ENCODE peak calls at places on chromosomes 5 and 9, in ten cellular contexts. J is fibroblast of the aortic adventitia; X is AG10803; O is HS-5; M is bronchial epithelial cell; C is stimulated activated CD4-positive, alpha-beta T cell treated with anti-CD3 and anti-CD28 coated beads, Interleukin-2, amount 100 ng/mL, for 4 hours; Y is endothelial cell of umbilical vein; R is activated CD4-positive, alpha-beta T cell treated with anti-CD3 and anti-CD28 coated beads for 48 hours; U is astrocyte of the cerebellum; W is NCI-H1105 treated with DMSO at 0.1 percent for 48 hours. G is an unnamed sample.

GRCh38 chr5:57316798-57317327 is 143.0 kb downstream of the GPBP1 start:
- DNase-seq in J (peak; percentile 97), U (peak; percentile 97), X (peak; percentile 78), O (peak; percentile 53), Y (peak; percentile 71), R (no peak), C (no peak), M (peak; percentile 85), W (no peak), G (no peak)

GRCh38 chr5:148482697-148483462 is 99.1 kb downstream of the FBXO38 start:
- DNase-seq in J (peak; percentile 59), W (no peak), Y (peak; percentile 59), M (peak; percentile 7), U (no peak), C (peak; percentile 31), O (no peak), R (peak; percentile 78), X (peak; percentile 40), G (peak; percentile 61)

GRCh38 chr9:30348904-30349303 is 2035.5 kb upstream of the ACO1 start:
- DNase-seq in R (no peak), J (no peak), M (no peak), C (no peak), U (no peak), Y (no peak), O (no peak), W (no peak), X (no peak), G (no peak)

GRCh38 chr9:99019523-99020331 is 76.0 kb downstream of the COL15A1 start:
- DNase-seq in J (peak; percentile 96), Y (peak; percentile 51), M (peak; percentile 96), C (no peak), X (peak; percentile 98), W (no peak), U (peak; percentile 94), O (peak; percentile 95), R (no peak), G (no peak)

GRCh38 chr9:134963546-134963945 is 45.8 kb upstream of the FCN1 start:
- DNase-seq in C (no peak), Y (no peak), R (no peak), X (no peak), J (no peak), U (no peak), W (no peak), M (no peak), O (no peak), G (no peak)

GRCh38 chr5:79702606-79703380 is 13.2 kb downstream of the CMYA5 start:
- DNase-seq in C (no peak), O (peak; percentile 15), Y (peak; percentile 7), J (peak; percentile 25), R (peak; percentile 49), W (no peak), U (no peak), M (no peak), X (peak; percentile 68), G (peak; percentile 17)

GRCh38 chr5:42751044-42751443 is 5.6 kb upstream of the CCDC152 start:
- DNase-seq in W (no peak), J (no peak), C (no peak), R (no peak), U (no peak), O (no peak), Y (no peak), M (no peak), X (no peak), G (no peak)

GRCh38 chr9:1619915-1620705 is 395.0 kb upstream of the SMARCA2 start:
- DNase-seq in O (peak; percentile 15), J (no peak), W (peak; percentile 34), C (no peak), M (peak; percentile 69), Y (no peak), X (peak; percentile 11), R (no peak), U (no peak), G (no peak)

GRCh38 chr5:176792584-176793342 is 17.6 kb upstream of the UNC5A start:
- DNase-seq in O (no peak), W (peak; percentile 56), Y (no peak), C (no peak), J (no peak), R (no peak), X (no peak), M (no peak), U (no peak), G (no peak)

GRCh38 chr5:163478126-163478981 is 17.9 kb downstream of the HMMR start:
- DNase-seq in R (no peak), O (peak; percentile 38), J (peak; percentile 51), Y (peak; percentile 60), C (no peak), X (peak; percentile 28), U (no peak), M (peak; percentile 72), W (no peak), G (no peak)

GRCh38 chr5:113140837-113141661 is 164.5 kb downstream of the DCP2 start:
- DNase-seq in M (peak; percentile 82), O (peak; percentile 78), X (peak; percentile 89), U (peak; percentile 60), Y (no peak), J (peak; percentile 95), W (no peak), R (no peak), C (no peak), G (no peak)

GRCh38 chr5:57221049-57221568 is 47.2 kb downstream of the GPBP1 start:
- DNase-seq in M (peak; percentile 68), J (peak; percentile 82), U (peak; percentile 47), W (peak; percentile 34), O (peak; percentile 43), X (peak; percentile 57), C (no peak), R (no peak), Y (peak; percentile 83), G (no peak)

GRCh38 chr5:124650960-124651662 is 95.3 kb downstream of the ZNF608 start:
- DNase-seq in O (no peak), M (no peak), J (peak; percentile 77), W (no peak), X (peak; percentile 85), R (no peak), C (no peak), U (no peak), Y (peak; percentile 98), G (no peak)

GRCh38 chr5:103525366-103525765 is 37.2 kb downstream of the NUDT12 start:
- DNase-seq in X (no peak), R (no peak), Y (no peak), O (no peak), C (no peak), W (no peak), U (no peak), M (no peak), J (peak; percentile 39), G (no peak)

GRCh38 chr5:1662559-1663043 is 137.0 kb downstream of the MRPL36 start:
- DNase-seq in M (no peak), W (no peak), C (no peak), J (no peak), O (no peak), X (no peak), U (no peak), Y (no peak), R (no peak), G (no peak)

GRCh38 chr5:59487838-59488729 is 405.4 kb downstream of the PDE4D start:
- DNase-seq in J (no peak), R (no peak), X (no peak), U (no peak), M (no peak), O (no peak), W (no peak), C (no peak), Y (no peak), G (no peak)

GRCh38 chr9:91733006-91733624 is 216.9 kb downstream of the ROR2 start:
- DNase-seq in U (no peak), O (no peak), J (no peak), Y (no peak), M (no peak), X (no peak), R (no peak), C (no peak), W (no peak), G (no peak)

GRCh38 chr5:151093476-151093889 is 12.6 kb upstream of the TNIP1 start:
- DNase-seq in X (peak; percentile 98), C (no peak), R (no peak), U (peak; percentile 61), M (peak; percentile 96), O (peak; percentile 97), W (no peak), J (peak; percentile 97), Y (no peak), G (no peak)

GRCh38 chr9:120970249-120970648 is 43.7 kb upstream of the TRAF1 start:
- DNase-seq in R (no peak), Y (no peak), X (peak; percentile 17), M (no peak), U (no peak), C (no peak), W (no peak), J (peak; percentile 19), O (no peak), G (no peak)